ENCODE peak calls at places on chromosomes 6 and 20, in nine cellular contexts. U is fibroblast of lung, A is HL-60, W is esophagus squamous epithelium, R is fibroblast of the aortic adventitia, V is RWPE1, D is HFF-Myc, M is BJ, Y is osteocyte. K is an unnamed sample.

GRCh38 chr20:48826883-48827771 is 672 bp downstream of the PREX1 start:
- DNase-seq in U (peak; percentile 39), Y (no peak), R (no peak), V (no peak), M (no peak), D (no peak), A (peak; percentile 35), W (no peak), K (no peak)

GRCh38 chr20:51310216-51310615 is 232.3 kb downstream of the NFATC2 start:
- DNase-seq in W (no peak), Y (no peak), R (peak; percentile 71), M (no peak), U (no peak), V (no peak), A (no peak), D (no peak), K (no peak)

GRCh38 chr6:7173843-7174503 is 66.2 kb downstream of the RREB1 start:
- DNase-seq in M (no peak), Y (no peak), R (no peak), A (no peak), V (no peak), D (no peak), U (no peak), W (no peak), K (no peak)

GRCh38 chr20:19811231-19811630 is 53.2 kb downstream of the RIN2 start:
- DNase-seq in Y (no peak), A (no peak), V (no peak), D (no peak), U (no peak), R (no peak), M (no peak), W (no peak), K (no peak)

GRCh38 chr6:41343641-41344187 is 8.3 kb downstream of the NCR2 start:
- DNase-seq in V (no peak), Y (peak; percentile 36), D (no peak), W (no peak), U (no peak), R (no peak), M (no peak), A (no peak), K (no peak)

GRCh38 chr6:34581561-34581920 is 25.4 kb upstream of the SPDEF start:
- DNase-seq in A (no peak), R (no peak), W (no peak), V (no peak), Y (no peak), D (no peak), U (no peak), M (no peak), K (peak; percentile 57)

GRCh38 chr6:37490466-37491015 is 9.2 kb downstream of the CCDC167 start:
- DNase-seq in M (no peak), Y (no peak), U (no peak), A (no peak), V (no peak), R (no peak), D (no peak), W (no peak), K (no peak)

GRCh38 chr6:118218156-118218555 is 311.1 kb downstream of the SLC35F1 start:
- DNase-seq in D (no peak), U (no peak), Y (no peak), A (no peak), W (no peak), R (no peak), V (no peak), M (no peak), K (no peak)

GRCh38 chr20:22533823-22534751 is 50.3 kb downstream of the FOXA2 start:
- DNase-seq in R (no peak), V (no peak), D (no peak), U (no peak), M (no peak), W (no peak), A (no peak), Y (peak; percentile 57), K (no peak)

GRCh38 chr6:32830017-32830416 is 8.5 kb downstream of the TAP2 start:
- DNase-seq in V (no peak), U (no peak), D (no peak), W (no peak), R (no peak), A (no peak), Y (no peak), M (no peak), K (no peak)

GRCh38 chr6:78925317-78925716 is 58.0 kb downstream of the IRAK1BP1 start:
- DNase-seq in A (no peak), D (no peak), U (no peak), M (no peak), W (no peak), R (no peak), Y (no peak), V (no peak), K (no peak)

GRCh38 chr20:51424270-51425041 is 118.1 kb downstream of the NFATC2 start:
- DNase-seq in A (no peak), M (no peak), U (no peak), D (no peak), R (no peak), Y (no peak), W (no peak), V (no peak), K (no peak)

GRCh38 chr6:53412751-53413150 is 64.0 kb upstream of the ELOVL5 start:
- DNase-seq in U (no peak), Y (no peak), V (no peak), W (no peak), D (no peak), M (no peak), R (peak; percentile 19), A (no peak), K (no peak)

GRCh38 chr6:33918175-33918695 is 114.4 kb upstream of the MLN start:
- DNase-seq in W (no peak), U (no peak), V (no peak), A (no peak), Y (no peak), M (no peak), R (no peak), D (no peak), K (no peak)

GRCh38 chr6:131629656-131630055 is 1.6 kb upstream of the MED23 start:
- DNase-seq in U (no peak), D (no peak), Y (no peak), V (no peak), R (no peak), M (no peak), A (no peak), W (no peak), K (no peak)

GRCh38 chr6:26327450-26328264 is 37.3 kb upstream of the BTN3A2 start:
- DNase-seq in A (peak; percentile 70), Y (no peak), R (peak; percentile 85), D (no peak), M (no peak), U (peak; percentile 68), V (no peak), W (no peak), K (no peak)

GRCh38 chr6:136411453-136412354 is 122.1 kb upstream of the BCLAF1 start:
- DNase-seq in V (no peak), A (no peak), Y (no peak), U (no peak), R (no peak), M (no peak), W (no peak), D (no peak), K (no peak)

GRCh38 chr6:31777667-31778050 is 531 bp upstream of the VWA7 start:
- DNase-seq in V (no peak), A (no peak), D (no peak), R (no peak), W (no peak), M (no peak), U (no peak), Y (no peak), K (no peak)

GRCh38 chr6:111480988-111481830 is 1.8 kb downstream of the REV3L start:
- DNase-seq in V (no peak), A (no peak), U (peak; percentile 39), R (peak; percentile 55), M (no peak), Y (no peak), W (no peak), D (no peak), K (no peak)

GRCh38 chr6:111477481-111477938 is 5.5 kb downstream of the REV3L start:
- DNase-seq in R (peak; percentile 15), V (no peak), D (no peak), A (no peak), U (peak; percentile 26), M (no peak), Y (no peak), W (no peak), K (no peak)

GRCh38 chr6:111481836-111482235 is 1.2 kb downstream of the REV3L start:
- DNase-seq in Y (no peak), U (no peak), M (no peak), R (peak; percentile 39), A (no peak), V (no peak), W (no peak), D (no peak), K (no peak)

GRCh38 chr6:111478064-111478476 is 4.9 kb downstream of the REV3L start:
- DNase-seq in D (no peak), Y (no peak), A (no peak), R (peak; percentile 49), W (no peak), M (no peak), V (peak; percentile 28), U (peak; percentile 72), K (no peak)

GRCh38 chr6:111478749-111479148 is 4.3 kb downstream of the REV3L start:
- DNase-seq in V (peak; percentile 13), D (no peak), M (no peak), A (peak; percentile 42), U (peak; percentile 69), Y (no peak), W (no peak), R (peak; percentile 68), K (no peak)
- TF ChIP-seq CTCF in V (peak; percentile 53), D (peak; percentile 21), M (peak; percentile 45), A (peak; percentile 34), U (peak; percentile 19), Y (peak; percentile 71), W (peak; percentile 13), R (peak; percentile 39), K (peak; percentile 80)

GRCh38 chr20:12210591-12210990 is 292.9 kb downstream of the BTBD3 start:
- DNase-seq in R (no peak), Y (no peak), U (no peak), V (no peak), M (no peak), A (no peak), D (no peak), W (no peak), K (no peak)
- TF ChIP-seq CTCF in R (no peak), Y (no peak), U (no peak), V (no peak), M (no peak), A (no peak), D (no peak), W (no peak), K (no peak)

GRCh38 chr6:163327936-163328335 is 86.6 kb upstream of the QKI start:
- DNase-seq in R (no peak), A (no peak), V (no peak), W (no peak), Y (no peak), U (no peak), D (peak; percentile 78), M (no peak), K (no peak)
- TF ChIP-seq CTCF in R (no peak), A (no peak), V (no peak), W (no peak), Y (no peak), U (no peak), D (no peak), M (no peak), K (no peak)

DNA sequence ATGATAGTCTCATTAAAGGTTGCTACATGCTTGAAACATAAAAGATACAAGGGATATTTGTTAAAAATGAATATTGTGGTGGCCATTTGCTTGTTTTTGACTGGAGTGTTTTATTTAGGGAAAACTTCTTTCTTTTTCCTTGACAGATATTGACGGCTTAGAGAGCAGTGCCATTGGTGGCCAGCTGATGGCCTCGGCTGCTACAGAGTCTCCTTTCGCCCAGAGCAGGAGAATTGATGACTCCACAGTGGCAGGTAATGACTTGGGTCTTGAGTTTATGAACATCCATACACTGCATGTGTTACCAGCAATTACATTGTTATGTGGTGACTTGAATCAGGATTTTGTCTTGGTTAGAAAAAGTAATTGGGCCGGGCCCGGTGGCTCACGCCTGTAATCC is 67.5 kb upstream of the PBOV1 start:
- DNase-seq in M (no peak), U (no peak), Y (no peak), R (no peak), A (no peak), D (no peak), V (no peak), W (no peak), K (no peak)
- TF ChIP-seq CTCF in M (no peak), U (no peak), Y (no peak), R (no peak), A (no peak), D (no peak), V (no peak), W (no peak), K (no peak)